ENCODE peak calls at places on chromosomes 16 and 17, in seven cellular contexts. One of them, this sample, is unnamed. For H3K4me1 and H3K36me3, the result is how much of the 10 kb centered on the place peaks cover.

GRCh38 chr16:10849736-10850477 is 27.1 kb upstream of the CIITA start:
- DNase-seq in heart left ventricle: no peak
- DNase-seq in IMR-90: no peak
- DNase-seq in A673: no peak
- DNase-seq in lung: no peak
- DNase-seq in HepG2: no peak
- DNase-seq in mesendoderm: no peak
- DNase-seq in this sample: no peak

GRCh38 chr16:3494574-3494973 is 715 bp downstream of the C16orf90 start:
- DNase-seq in heart left ventricle: no peak
- DNase-seq in A673: no peak
- DNase-seq in HepG2: no peak
- DNase-seq in lung: no peak
- DNase-seq in mesendoderm: no peak
- DNase-seq in IMR-90: no peak
- DNase-seq in this sample: no peak

GRCh38 chr16:4213721-4214120 is 28.2 kb downstream of the SRL start:
- DNase-seq in mesendoderm: no peak
- DNase-seq in HepG2: no peak
- DNase-seq in IMR-90: no peak
- DNase-seq in A673: no peak
- DNase-seq in lung: no peak
- DNase-seq in heart left ventricle: no peak
- DNase-seq in this sample: no peak

GRCh38 chr17:41549596-41550039 is 21.5 kb upstream of the KRT19 start:
- DNase-seq in mesendoderm: no peak
- DNase-seq in heart left ventricle: no peak
- DNase-seq in HepG2: no peak
- DNase-seq in lung: no peak
- DNase-seq in IMR-90: peak
- DNase-seq in A673: no peak
- DNase-seq in this sample: no peak

GRCh38 chr17:75737133-75737962 is 16.1 kb downstream of the ITGB4 start:
- DNase-seq in HepG2: no peak
- DNase-seq in lung: no peak
- DNase-seq in IMR-90: no peak
- DNase-seq in mesendoderm: no peak
- DNase-seq in A673: no peak
- DNase-seq in heart left ventricle: no peak
- DNase-seq in this sample: no peak

GRCh38 chr16:75116081-75116910 is at the start of gene LDHD:
- DNase-seq in IMR-90: no peak
- DNase-seq in lung: peak
- DNase-seq in heart left ventricle: peak
- DNase-seq in HepG2: peak
- DNase-seq in A673: no peak
- DNase-seq in mesendoderm: peak
- DNase-seq in this sample: peak

GRCh38 chr17:62703776-62704380 is 76.4 kb downstream of the MRC2 start:
- DNase-seq in HepG2: no peak
- DNase-seq in lung: peak
- DNase-seq in heart left ventricle: peak
- DNase-seq in A673: peak
- DNase-seq in IMR-90: peak
- DNase-seq in mesendoderm: peak
- DNase-seq in this sample: peak

GRCh38 chr16:3510410-3510809 is 9.6 kb downstream of the CLUAP1 start:
- DNase-seq in heart left ventricle: no peak
- DNase-seq in IMR-90: no peak
- DNase-seq in lung: no peak
- DNase-seq in HepG2: no peak
- DNase-seq in mesendoderm: no peak
- DNase-seq in A673: no peak
- DNase-seq in this sample: no peak

GRCh38 chr17:1785925-1786324 is 24.1 kb downstream of the SERPINF1 start:
- DNase-seq in mesendoderm: no peak
- DNase-seq in HepG2: no peak
- DNase-seq in A673: no peak
- DNase-seq in heart left ventricle: no peak
- DNase-seq in IMR-90: no peak
- DNase-seq in lung: no peak
- DNase-seq in this sample: no peak

GRCh38 chr16:27405546-27406451 is 3.8 kb downstream of the IL21R start:
- DNase-seq in mesendoderm: no peak
- DNase-seq in HepG2: no peak
- DNase-seq in heart left ventricle: no peak
- DNase-seq in IMR-90: peak
- DNase-seq in A673: no peak
- DNase-seq in lung: no peak
- DNase-seq in this sample: no peak

GRCh38 chr16:54931041-54931756 is 534 bp downstream of the IRX5 start:
- DNase-seq in lung: no peak
- DNase-seq in heart left ventricle: peak
- DNase-seq in A673: peak
- DNase-seq in HepG2: no peak
- DNase-seq in IMR-90: no peak
- DNase-seq in mesendoderm: peak
- DNase-seq in this sample: peak

GRCh38 chr17:76826290-76827138 is 41.7 kb upstream of the MGAT5B start:
- DNase-seq in mesendoderm: no peak
- DNase-seq in heart left ventricle: no peak
- DNase-seq in IMR-90: no peak
- DNase-seq in lung: no peak
- DNase-seq in HepG2: no peak
- DNase-seq in A673: peak
- DNase-seq in this sample: no peak

GRCh38 chr17:78358538-78359215 is 1.2 kb downstream of the SOCS3 start:
- DNase-seq in mesendoderm: no peak
- DNase-seq in A673: peak
- DNase-seq in IMR-90: peak
- DNase-seq in lung: no peak
- DNase-seq in heart left ventricle: no peak
- DNase-seq in HepG2: no peak
- DNase-seq in this sample: no peak

GRCh38 chr17:44932096-44932495 is 15.5 kb downstream of the KIF18B start:
- DNase-seq in mesendoderm: no peak
- DNase-seq in HepG2: no peak
- DNase-seq in lung: no peak
- DNase-seq in heart left ventricle: no peak
- DNase-seq in A673: no peak
- DNase-seq in IMR-90: no peak
- DNase-seq in this sample: no peak

GRCh38 chr16:71441348-71441781 is 489 bp downstream of the TLE7 start:
- DNase-seq in mesendoderm: peak
- DNase-seq in lung: no peak
- DNase-seq in HepG2: no peak
- DNase-seq in heart left ventricle: no peak
- DNase-seq in IMR-90: no peak
- DNase-seq in A673: peak
- DNase-seq in this sample: no peak

GRCh38 chr16:47721016-47721673 is 260.0 kb downstream of the PHKB start:
- DNase-seq in heart left ventricle: no peak
- DNase-seq in mesendoderm: no peak
- DNase-seq in HepG2: peak
- DNase-seq in IMR-90: no peak
- DNase-seq in lung: no peak
- DNase-seq in A673: no peak
- DNase-seq in this sample: no peak

GRCh38 chr17:21376835-21377690 is 906 bp downstream of the KCNJ12 start:
- DNase-seq in mesendoderm: peak
- DNase-seq in lung: no peak
- DNase-seq in A673: peak
- DNase-seq in HepG2: no peak
- DNase-seq in IMR-90: peak
- DNase-seq in heart left ventricle: no peak
- DNase-seq in this sample: no peak

GRCh38 chr17:18991531-18992315 is 12.8 kb downstream of the FAM83G start:
- DNase-seq in lung: no peak
- DNase-seq in heart left ventricle: no peak
- DNase-seq in HepG2: no peak
- DNase-seq in IMR-90: no peak
- DNase-seq in mesendoderm: no peak
- DNase-seq in A673: no peak
- DNase-seq in this sample: no peak

GRCh38 chr16:57938936-57939871 is 31.7 kb downstream of the CNGB1 start:
- DNase-seq in mesendoderm: peak
- DNase-seq in HepG2: peak
- DNase-seq in heart left ventricle: peak
- DNase-seq in IMR-90: peak
- DNase-seq in lung: peak
- DNase-seq in A673: peak
- DNase-seq in this sample: no peak

GRCh38 chr17:61416540-61417363 is 17.1 kb downstream of the TBX2 start:
- DNase-seq in IMR-90: peak
- DNase-seq in HepG2: peak
- DNase-seq in lung: peak
- DNase-seq in A673: peak
- DNase-seq in mesendoderm: peak
- DNase-seq in heart left ventricle: peak
- DNase-seq in this sample: peak

GRCh38 chr16:11370084-11370931 is 25.0 kb downstream of the RMI2 start:
- DNase-seq in IMR-90: no peak
- DNase-seq in heart left ventricle: no peak
- DNase-seq in lung: no peak
- DNase-seq in A673: no peak
- DNase-seq in HepG2: peak
- DNase-seq in mesendoderm: no peak
- DNase-seq in this sample: no peak

GRCh38 chr17:67107811-67108210 is 63.5 kb downstream of the CACNG1 start:
- DNase-seq in lung: no peak
- DNase-seq in mesendoderm: no peak
- DNase-seq in A673: no peak
- DNase-seq in HepG2: no peak
- DNase-seq in IMR-90: no peak
- DNase-seq in heart left ventricle: no peak
- DNase-seq in this sample: no peak

GRCh38 chr17:3944485-3945388 is 19.5 kb downstream of the ATP2A3 start:
- DNase-seq in A673: peak
- DNase-seq in HepG2: no peak
- DNase-seq in lung: no peak
- DNase-seq in mesendoderm: peak
- DNase-seq in IMR-90: peak
- DNase-seq in heart left ventricle: peak
- DNase-seq in this sample: peak

GRCh38 chr17:7711356-7711755 is 6.2 kb upstream of the DNAH2 start:
- DNase-seq in IMR-90: no peak
- DNase-seq in lung: no peak
- DNase-seq in HepG2: no peak
- DNase-seq in mesendoderm: peak
- DNase-seq in heart left ventricle: no peak
- DNase-seq in A673: no peak
- DNase-seq in this sample: no peak

GRCh38 chr17:41959030-41959335 is 7.6 kb upstream of the CNP start:
- DNase-seq in lung: no peak
- DNase-seq in IMR-90: peak
- DNase-seq in heart left ventricle: no peak
- DNase-seq in HepG2: no peak
- DNase-seq in mesendoderm: no peak
- DNase-seq in A673: no peak
- DNase-seq in this sample: no peak

GRCh38 chr17:2337811-2338657 is 733 bp downstream of the SGSM2 start:
- DNase-seq in heart left ventricle: peak
- DNase-seq in IMR-90: peak
- DNase-seq in A673: peak
- DNase-seq in HepG2: peak
- DNase-seq in mesendoderm: peak
- DNase-seq in lung: peak
- DNase-seq in this sample: peak

GRCh38 chr16:79372504-79373184 is 227.9 kb downstream of the MAF start:
- DNase-seq in A673: no peak
- DNase-seq in heart left ventricle: no peak
- DNase-seq in lung: peak
- DNase-seq in HepG2: no peak
- DNase-seq in mesendoderm: no peak
- DNase-seq in IMR-90: no peak
- DNase-seq in this sample: no peak

GRCh38 chr16:24773771-24774427 is 44.4 kb downstream of the TNRC6A start:
- DNase-seq in IMR-90: no peak
- DNase-seq in lung: no peak
- DNase-seq in HepG2: no peak
- DNase-seq in A673: no peak
- DNase-seq in mesendoderm: no peak
- DNase-seq in heart left ventricle: no peak
- DNase-seq in this sample: no peak

GRCh38 chr16:1457489-1458245 is 13.3 kb upstream of the CCDC154 start:
- DNase-seq in mesendoderm: no peak
- DNase-seq in heart left ventricle: peak
- DNase-seq in A673: no peak
- DNase-seq in IMR-90: no peak
- DNase-seq in HepG2: no peak
- DNase-seq in lung: no peak
- DNase-seq in this sample: no peak
- H3K4me1 ChIP-seq in mesendoderm: under half
- H3K4me1 ChIP-seq in heart left ventricle: under half
- H3K4me1 ChIP-seq in A673: under half
- H3K4me1 ChIP-seq in IMR-90: under half
- H3K4me1 ChIP-seq in HepG2: under half
- H3K4me1 ChIP-seq in lung: under half
- H3K4me1 ChIP-seq in this sample: under half

GRCh38 chr17:82446649-82447048 is 3.9 kb downstream of the CYBC1 start:
- DNase-seq in IMR-90: no peak
- DNase-seq in mesendoderm: no peak
- DNase-seq in A673: no peak
- DNase-seq in heart left ventricle: no peak
- DNase-seq in lung: no peak
- DNase-seq in HepG2: no peak
- DNase-seq in this sample: no peak
- H3K36me3 ChIP-seq in IMR-90: under half
- H3K36me3 ChIP-seq in mesendoderm: under half
- H3K36me3 ChIP-seq in A673: under half
- H3K36me3 ChIP-seq in heart left ventricle: under half
- H3K36me3 ChIP-seq in lung: under half
- H3K36me3 ChIP-seq in HepG2: under half
- H3K36me3 ChIP-seq in this sample: under half

DNA sequence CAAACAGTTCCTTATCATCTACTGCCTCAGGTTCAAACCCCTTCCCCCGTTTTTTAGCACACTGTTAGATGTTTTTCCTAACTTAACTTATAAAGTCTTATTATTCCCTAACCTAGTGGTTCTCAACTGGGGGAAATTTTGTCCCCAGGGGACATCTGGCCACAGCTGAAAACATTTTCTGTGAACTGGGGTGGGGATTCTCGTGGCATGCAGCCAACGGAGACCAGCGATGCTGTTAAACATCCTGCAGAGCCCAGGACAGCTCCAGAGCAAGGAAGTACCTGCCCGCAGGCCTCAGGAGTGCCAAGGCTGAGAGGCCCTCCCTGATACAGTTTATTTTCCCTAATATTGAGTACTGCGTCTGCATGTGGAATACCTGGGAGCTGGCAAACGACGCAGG is 24.3 kb downstream of the ZCCHC14 start:
- DNase-seq in heart left ventricle: no peak
- DNase-seq in HepG2: no peak
- DNase-seq in IMR-90: no peak
- DNase-seq in lung: no peak
- DNase-seq in mesendoderm: no peak
- DNase-seq in A673: no peak
- DNase-seq in this sample: peak
- H3K4me1 ChIP-seq in heart left ventricle: under half
- H3K4me1 ChIP-seq in HepG2: half or more
- H3K4me1 ChIP-seq in IMR-90: under half
- H3K4me1 ChIP-seq in lung: under half
- H3K4me1 ChIP-seq in mesendoderm: under half
- H3K4me1 ChIP-seq in A673: under half
- H3K4me1 ChIP-seq in this sample: under half

GRCh38 chr17:28325221-28325620 is 6.2 kb downstream of the TMEM97 start:
- DNase-seq in IMR-90: no peak
- DNase-seq in lung: no peak
- DNase-seq in heart left ventricle: no peak
- DNase-seq in HepG2: no peak
- DNase-seq in A673: no peak
- DNase-seq in mesendoderm: no peak
- DNase-seq in this sample: no peak
- H3K36me3 ChIP-seq in IMR-90: under half
- H3K36me3 ChIP-seq in lung: under half
- H3K36me3 ChIP-seq in heart left ventricle: under half
- H3K36me3 ChIP-seq in HepG2: under half
- H3K36me3 ChIP-seq in A673: under half
- H3K36me3 ChIP-seq in mesendoderm: under half
- H3K36me3 ChIP-seq in this sample: half or more

This sample was measured in SJCRH30.